ENCODE peak calls at places on chromosomes 2 and 18, in six cellular contexts. I is brain microvascular endothelial cell, P is breast epithelium, D is keratinocyte, T is H9, S is GM12878. E is an unnamed sample.

GRCh38 chr2:128501022-128501690 is 182.5 kb upstream of the HS6ST1 start:
- DNase-seq in T (peak; percentile 20), I (no peak), P (no peak), S (no peak), D (no peak), E (no peak)

GRCh38 chr2:225030089-225030653 is 12.1 kb downstream of the DOCK10 start:
- DNase-seq in D (no peak), T (no peak), P (no peak), I (no peak), S (no peak), E (no peak)

GRCh38 chr2:95303191-95303914 is 6.2 kb downstream of the KCNIP3 start:
- DNase-seq in I (no peak), D (no peak), T (no peak), S (no peak), P (no peak), E (no peak)

GRCh38 chr2:175853110-175853509 is 149.0 kb downstream of the LNPK start:
- DNase-seq in I (no peak), D (no peak), T (no peak), P (no peak), S (no peak), E (no peak)

GRCh38 chr2:240458900-240459391 is 23.5 kb downstream of the GPC1 start:
- DNase-seq in T (no peak), P (no peak), S (no peak), I (no peak), D (no peak), E (no peak)

GRCh38 chr2:240568678-240569522 is 616 bp downstream of the RNPEPL1 start:
- DNase-seq in S (no peak), P (peak; percentile 55), T (no peak), I (no peak), D (no peak), E (peak; percentile 75)

GRCh38 chr2:204072443-204073324 is 136.1 kb downstream of the ICOS start:
- DNase-seq in I (peak; percentile 10), T (peak; percentile 72), P (no peak), S (no peak), D (no peak), E (peak; percentile 16)

GRCh38 chr2:8500124-8501054 is 181.5 kb upstream of the ID2 start:
- DNase-seq in P (no peak), D (no peak), I (no peak), T (no peak), S (no peak), E (peak; percentile 60)

GRCh38 chr2:171550613-171551012 is 28.3 kb downstream of the CYBRD1 start:
- DNase-seq in T (no peak), P (no peak), I (no peak), S (no peak), D (no peak), E (peak; percentile 22)

GRCh38 chr2:128424806-128425205 is 106.1 kb upstream of the HS6ST1 start:
- DNase-seq in S (no peak), P (no peak), D (no peak), T (peak; percentile 17), I (no peak), E (peak; percentile 47)

GRCh38 chr2:226411727-226412360 is 387.8 kb downstream of the IRS1 start:
- DNase-seq in I (no peak), S (no peak), D (peak; percentile 71), P (no peak), T (no peak), E (peak; percentile 42)

GRCh38 chr2:146123714-146124113 is 1603.8 kb upstream of the ZEB2 start:
- DNase-seq in P (no peak), I (peak; percentile 25), T (no peak), S (no peak), D (no peak), E (peak; percentile 54)

GRCh38 chr2:96537066-96537733 is 648 bp downstream of the ARID5A start:
- DNase-seq in D (no peak), I (no peak), P (no peak), S (peak; percentile 66), T (no peak), E (peak; percentile 80)

GRCh38 chr2:6526093-6526824 is 339.4 kb downstream of the CMPK2 start:
- DNase-seq in P (no peak), T (peak; percentile 39), D (no peak), I (no peak), S (peak; percentile 9), E (no peak)

GRCh38 chr2:149029312-149029965 is 9.1 kb upstream of the LYPD6B start:
- DNase-seq in I (no peak), D (no peak), S (no peak), P (no peak), T (no peak), E (no peak)

GRCh38 chr18:35127201-35127600 is 86.0 kb downstream of the MAPRE2 start:
- DNase-seq in S (no peak), P (no peak), T (peak; percentile 67), D (no peak), I (peak; percentile 26), E (no peak)

GRCh38 chr18:49650426-49650891 is 88.6 kb downstream of the LIPG start:
- DNase-seq in D (no peak), P (no peak), I (no peak), T (no peak), S (no peak), E (peak; percentile 38)

GRCh38 chr2:43255249-43255960 is 29.0 kb upstream of the ZFP36L2 start:
- DNase-seq in S (no peak), T (no peak), P (no peak), I (no peak), D (no peak), E (no peak)

GRCh38 chr2:233047206-233047605 is 12.9 kb upstream of the INPP5D start:
- DNase-seq in T (no peak), D (no peak), I (no peak), S (no peak), P (no peak), E (no peak)

GRCh38 chr2:233047667-233048066 is 12.5 kb upstream of the INPP5D start:
- DNase-seq in S (no peak), T (no peak), D (no peak), I (no peak), P (no peak), E (no peak)

GRCh38 chr2:233049194-233049761 is 10.9 kb upstream of the INPP5D start:
- DNase-seq in T (no peak), S (no peak), P (no peak), D (no peak), I (no peak), E (no peak)

GRCh38 chr2:233051241-233052149 is 8.6 kb upstream of the INPP5D start:
- DNase-seq in I (peak; percentile 24), P (peak; percentile 55), S (no peak), T (peak; percentile 84), D (no peak), E (peak; percentile 90)

DNA sequence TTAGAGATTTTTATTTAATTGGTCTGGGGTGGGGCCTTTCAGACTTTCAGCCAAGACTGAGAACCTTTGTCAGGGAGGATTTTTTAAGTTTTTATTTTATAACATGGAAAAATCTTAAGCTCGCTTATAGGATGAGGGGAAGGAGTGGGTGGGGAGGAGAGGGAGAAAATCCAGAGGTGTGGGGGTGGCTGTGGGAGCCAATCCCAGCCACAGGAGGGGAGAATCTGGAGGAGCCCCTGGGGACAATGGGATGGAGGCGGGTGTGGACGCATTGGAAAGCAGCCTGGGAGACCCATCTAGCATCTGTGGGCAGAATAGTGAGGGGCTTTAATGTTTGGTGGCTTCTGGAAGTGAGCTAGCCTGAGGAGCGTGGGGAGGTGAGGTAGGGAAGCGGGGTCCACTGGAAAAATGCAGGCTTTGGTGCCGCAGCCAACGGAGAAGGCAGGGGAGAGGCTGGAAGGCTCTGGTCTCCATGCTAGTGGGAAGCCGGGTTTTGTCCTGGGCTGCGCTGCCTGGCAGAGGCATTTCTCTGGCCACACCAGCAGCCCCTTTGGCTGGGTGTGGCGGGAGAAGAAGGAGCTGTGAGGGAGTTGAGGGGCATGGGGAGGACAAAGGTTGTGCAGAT is 11.5 kb upstream of the INPP5D start:
- DNase-seq in T (no peak), D (no peak), I (no peak), P (peak; percentile 30), S (no peak), E (no peak)
- H3K27me3 ChIP-seq in T (no peaks in the 10 kb centered on the region), D (peaks cover 3% of the 10 kb centered on the region), I (no peaks in the 10 kb centered on the region), P (no peaks in the 10 kb centered on the region), S (peaks cover 2% of the 10 kb centered on the region), E (no peaks in the 10 kb centered on the region)

GRCh38 chr18:48100168-48100495 is 169.7 kb upstream of the SMAD2 start:
- DNase-seq in S (no peak), I (no peak), P (no peak), T (no peak), D (no peak), E (no peak)

GRCh38 chr18:48100712-48101165 is 170.3 kb upstream of the SMAD2 start:
- DNase-seq in D (no peak), S (no peak), P (no peak), T (peak; percentile 70), I (no peak), E (no peak)

GRCh38 chr18:48098007-48098406 is 167.5 kb upstream of the SMAD2 start:
- DNase-seq in D (peak; percentile 80), S (no peak), I (no peak), T (no peak), P (no peak), E (no peak)

GRCh38 chr18:48098538-48098937 is 168.1 kb upstream of the SMAD2 start:
- DNase-seq in S (no peak), I (no peak), P (no peak), T (no peak), D (no peak), E (no peak)

DNA sequence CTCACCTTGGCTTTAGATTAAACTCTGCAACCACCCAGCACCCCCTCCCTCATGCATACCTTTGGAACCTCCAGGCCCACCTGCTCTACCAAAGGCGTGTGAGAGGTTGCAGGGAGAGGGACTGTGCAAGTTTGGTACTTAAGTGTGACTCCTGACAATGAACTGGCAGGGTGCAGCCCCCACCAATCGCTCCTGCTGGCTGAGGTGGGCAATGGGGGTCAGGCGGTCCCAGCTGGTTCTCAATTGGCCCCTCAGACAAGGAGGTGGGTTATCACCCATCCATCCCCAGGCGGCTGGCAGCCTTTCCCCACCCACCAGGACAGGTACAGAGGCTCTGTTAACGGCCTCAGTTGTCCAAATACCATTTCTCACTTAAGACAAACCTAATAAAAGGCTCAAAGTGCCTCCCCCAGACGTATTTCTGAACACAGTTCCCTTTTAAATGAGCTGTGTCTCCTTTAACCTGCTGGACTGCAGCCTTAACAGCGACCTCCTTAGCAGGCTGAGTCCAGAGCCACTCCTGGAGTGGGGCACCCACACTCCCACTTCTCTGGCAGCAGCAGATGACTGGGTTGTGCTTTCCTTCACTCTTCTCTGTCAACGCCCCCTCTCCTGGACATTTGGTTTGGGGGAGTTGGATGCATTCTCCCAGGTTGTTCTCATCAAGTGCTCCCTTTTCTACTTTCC is 169.2 kb upstream of the SMAD2 start:
- DNase-seq in P (no peak), I (no peak), T (no peak), S (no peak), D (no peak), E (no peak)
- H3K27me3 ChIP-seq in P (no peaks in the 10 kb centered on the region), I (peaks cover 7% of the 10 kb centered on the region), T (no peaks in the 10 kb centered on the region), S (peaks cover 5% of the 10 kb centered on the region), D (peaks cover 5% of the 10 kb centered on the region), E (peaks cover 12% of the 10 kb centered on the region)

DNA sequence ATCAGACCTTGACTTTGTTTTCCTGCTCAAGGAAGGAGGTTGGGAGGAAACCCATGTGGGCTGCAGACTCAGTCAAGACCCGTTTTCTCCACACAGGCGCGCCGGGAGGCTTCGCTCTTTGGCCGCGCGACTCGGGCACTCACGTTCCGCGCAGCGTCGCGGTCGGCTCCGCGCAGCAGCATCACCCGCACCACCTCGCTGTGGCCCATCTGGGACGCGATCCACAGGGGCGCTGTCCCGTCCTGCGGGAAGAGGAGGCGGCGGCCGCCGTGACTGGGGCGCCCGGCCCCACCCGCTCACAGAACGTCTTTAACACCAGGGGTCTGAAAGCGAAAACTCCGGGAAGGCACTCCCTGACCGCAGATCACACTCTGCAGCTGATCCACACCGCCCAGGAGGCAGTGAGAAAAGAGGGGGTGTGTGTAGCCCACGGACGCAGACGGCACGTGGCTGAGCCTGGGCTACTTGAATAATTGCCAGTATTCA is 33.1 kb upstream of the NPC1 start:
- DNase-seq in D (no peak), T (no peak), I (no peak), S (no peak), P (no peak), E (peak; percentile 55)
- H3K27me3 ChIP-seq in D (peaks cover 19% of the 10 kb centered on the region), T (peaks cover 7% of the 10 kb centered on the region), I (no peaks in the 10 kb centered on the region), S (peaks cover 5% of the 10 kb centered on the region), P (no peaks in the 10 kb centered on the region), E (no peaks in the 10 kb centered on the region)

GRCh38 chr2:63058742-63059433 is 8.3 kb downstream of the OTX1 start:
- DNase-seq in D (no peak), P (no peak), T (peak; percentile 58), I (no peak), S (no peak), E (peak; percentile 50)
- H3K27me3 ChIP-seq in D (no peaks in the 10 kb centered on the region), P (peaks cover 95% of the 10 kb centered on the region), T (peaks cover 61% of the 10 kb centered on the region), I (peaks cover 93% of the 10 kb centered on the region), S (peaks cover 21% of the 10 kb centered on the region), E (peaks cover 90% of the 10 kb centered on the region)